ENCODE peak calls at places on chromosomes 6 and 20, in ten cellular contexts. T is CD8-positive, alpha-beta T cell; W is DND-41; I is HepG2; L is heart left ventricle; H is tibial artery; Y is spleen; R is sigmoid colon; E is breast epithelium; N is psoas muscle. J is an unnamed sample. For H3K27me3 and H3K4me1, the result is how much of the 10 kb centered on the place peaks cover.

GRCh38 chr20:44302026-44302669 is 8.9 kb downstream of the FITM2 start:
- DNase-seq in R (no peak), T (no peak), W (no peak), N (no peak), L (no peak), Y (no peak), E (no peak), H (no peak), I (peak), J (peak)

GRCh38 chr20:32465092-32465900 is 107.2 kb downstream of the ASXL1 start:
- DNase-seq in I (peak), H (no peak), R (peak), N (peak), L (peak), W (no peak), Y (peak), T (no peak), E (peak), J (peak)

GRCh38 chr20:56483970-56484369 is 15.5 kb downstream of the RTF2 start:
- DNase-seq in I (no peak), T (no peak), L (no peak), W (no peak), N (no peak), R (no peak), E (no peak), Y (no peak), H (no peak), J (no peak)

GRCh38 chr6:90859056-90859455 is 272.2 kb upstream of the MAP3K7 start:
- DNase-seq in H (no peak), T (no peak), Y (no peak), N (no peak), I (no peak), R (no peak), L (no peak), E (peak), W (no peak), J (no peak)

GRCh38 chr20:55456316-55456940 is 548.9 kb downstream of the CBLN4 start:
- DNase-seq in I (no peak), N (no peak), W (no peak), E (no peak), H (no peak), T (no peak), L (no peak), Y (no peak), R (no peak), J (no peak)

GRCh38 chr6:158834675-158835385 is 15.7 kb upstream of the EZR start:
- DNase-seq in R (peak), H (no peak), L (no peak), E (no peak), I (no peak), T (no peak), N (no peak), Y (peak), W (no peak), J (no peak)

GRCh38 chr6:71977860-71978259 is 91.5 kb downstream of the RIMS1 start:
- DNase-seq in L (no peak), W (no peak), R (no peak), H (no peak), T (no peak), E (no peak), Y (no peak), I (no peak), N (no peak), J (no peak)

GRCh38 chr20:43921227-43921780 is 6.7 kb downstream of the TOX2 start:
- DNase-seq in I (no peak), H (no peak), T (no peak), L (no peak), Y (no peak), R (no peak), W (no peak), E (no peak), N (no peak), J (no peak)

GRCh38 chr6:143742070-143742954 is 64.5 kb downstream of the PHACTR2 start:
- DNase-seq in N (peak), H (no peak), I (no peak), R (no peak), L (no peak), W (no peak), E (no peak), Y (no peak), T (no peak), J (no peak)

GRCh38 chr6:140970485-140970884 is 1162.2 kb upstream of the GJE1 start:
- DNase-seq in L (no peak), T (no peak), E (no peak), W (no peak), R (no peak), I (no peak), N (no peak), Y (no peak), H (no peak), J (no peak)

GRCh38 chr6:12010635-12011275 is 1.4 kb upstream of the HIVEP1 start:
- DNase-seq in Y (peak), H (peak), I (no peak), R (peak), T (no peak), L (peak), E (peak), W (no peak), N (peak), J (peak)

GRCh38 chr6:126873351-126873750 is 245.1 kb upstream of the RSPO3 start:
- DNase-seq in T (no peak), H (no peak), E (no peak), R (no peak), N (no peak), W (no peak), Y (no peak), L (no peak), I (no peak), J (no peak)

GRCh38 chr20:4663553-4663952 is 58.2 kb upstream of the PRND start:
- DNase-seq in Y (no peak), N (no peak), L (no peak), T (no peak), H (no peak), W (no peak), R (no peak), E (no peak), I (no peak), J (no peak)

GRCh38 chr6:19849736-19850135 is 12.6 kb downstream of the ID4 start:
- DNase-seq in Y (no peak), N (no peak), E (no peak), I (no peak), L (no peak), H (no peak), T (no peak), R (no peak), W (no peak), J (no peak)

GRCh38 chr6:33672808-33673207 is 38.7 kb downstream of the UQCC2 start:
- DNase-seq in Y (no peak), I (peak), H (peak), N (peak), W (no peak), E (peak), T (no peak), R (no peak), L (peak), J (peak)

GRCh38 chr6:56835612-56836011 is 119.3 kb upstream of the BEND6 start:
- DNase-seq in R (no peak), T (no peak), I (no peak), L (no peak), W (no peak), H (no peak), E (no peak), N (no peak), Y (no peak), J (no peak)

GRCh38 chr6:133837801-133838349 is 51.0 kb upstream of the TCF21 start:
- DNase-seq in T (peak), H (no peak), N (peak), E (peak), L (peak), Y (peak), I (peak), W (peak), R (no peak), J (peak)

GRCh38 chr6:119344306-119344705 is 5.3 kb downstream of the MAN1A1 start:
- DNase-seq in T (no peak), I (peak), Y (no peak), N (no peak), L (no peak), W (no peak), R (no peak), E (no peak), H (no peak), J (no peak)

GRCh38 chr6:5764401-5764955 is 242.2 kb downstream of the NRN1 start:
- DNase-seq in L (no peak), R (no peak), Y (no peak), N (peak), H (peak), E (no peak), T (no peak), I (no peak), W (no peak), J (no peak)

GRCh38 chr20:25294459-25295385 is 46.8 kb downstream of the PYGB start:
- DNase-seq in T (peak), Y (peak), R (no peak), H (no peak), I (peak), W (peak), L (no peak), N (peak), E (no peak), J (no peak)

GRCh38 chr6:89818977-89819335 is 638 bp downstream of the MDN1 start:
- DNase-seq in L (no peak), Y (no peak), I (peak), E (no peak), T (no peak), N (no peak), W (no peak), R (no peak), H (no peak), J (peak)

GRCh38 chr6:135257641-135258405 is 76.7 kb downstream of the MYB start:
- DNase-seq in E (no peak), N (no peak), Y (no peak), H (no peak), I (no peak), T (no peak), W (no peak), L (no peak), R (no peak), J (no peak)

DNA sequence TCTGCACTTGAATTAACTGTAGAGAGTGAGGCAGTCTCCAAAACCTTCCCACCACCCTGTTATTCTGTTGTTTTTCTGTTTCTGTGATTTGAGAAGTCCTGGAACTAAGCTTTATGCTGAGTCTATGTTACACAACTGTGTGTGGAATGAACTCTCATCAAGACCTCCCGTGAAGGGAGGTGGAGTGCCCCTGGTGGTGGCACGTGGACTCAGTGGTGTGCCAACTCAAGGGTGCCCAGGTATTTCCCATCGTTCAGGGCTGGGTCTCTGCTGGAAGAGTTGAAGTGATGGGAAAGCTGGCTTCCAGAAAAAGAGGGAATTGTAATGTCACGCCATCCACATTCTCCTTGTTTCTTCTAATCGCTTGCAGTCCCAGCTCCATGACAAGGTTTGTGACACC is 374.2 kb downstream of the SMOC2 start:
- DNase-seq in I (no peak), H (no peak), W (no peak), T (no peak), E (no peak), L (no peak), Y (no peak), N (no peak), R (no peak), J (no peak)
- TF ChIP-seq CTCF in I (peak), H (no peak), W (peak), T (no peak), E (no peak), L (no peak), Y (no peak), N (peak), R (no peak), J (no peak)

GRCh38 chr20:46341374-46342044 is 33.2 kb upstream of the CDH22 start:
- DNase-seq in I (no peak), E (no peak), T (no peak), R (no peak), Y (no peak), W (no peak), L (peak), H (no peak), N (no peak), J (no peak)

GRCh38 chr20:46342045-46342378 is 33.7 kb upstream of the CDH22 start:
- DNase-seq in T (no peak), Y (no peak), E (no peak), I (no peak), W (no peak), L (peak), H (no peak), R (no peak), N (no peak), J (no peak)

GRCh38 chr20:46343358-46344357 is 35.4 kb upstream of the CDH22 start:
- DNase-seq in H (no peak), Y (no peak), T (no peak), W (no peak), I (no peak), L (peak), R (no peak), N (no peak), E (no peak), J (no peak)

GRCh38 chr20:46344488-46345162 is 36.3 kb upstream of the CDH22 start:
- DNase-seq in H (no peak), L (peak), R (no peak), Y (no peak), W (no peak), I (no peak), T (no peak), E (no peak), N (no peak), J (no peak)

DNA sequence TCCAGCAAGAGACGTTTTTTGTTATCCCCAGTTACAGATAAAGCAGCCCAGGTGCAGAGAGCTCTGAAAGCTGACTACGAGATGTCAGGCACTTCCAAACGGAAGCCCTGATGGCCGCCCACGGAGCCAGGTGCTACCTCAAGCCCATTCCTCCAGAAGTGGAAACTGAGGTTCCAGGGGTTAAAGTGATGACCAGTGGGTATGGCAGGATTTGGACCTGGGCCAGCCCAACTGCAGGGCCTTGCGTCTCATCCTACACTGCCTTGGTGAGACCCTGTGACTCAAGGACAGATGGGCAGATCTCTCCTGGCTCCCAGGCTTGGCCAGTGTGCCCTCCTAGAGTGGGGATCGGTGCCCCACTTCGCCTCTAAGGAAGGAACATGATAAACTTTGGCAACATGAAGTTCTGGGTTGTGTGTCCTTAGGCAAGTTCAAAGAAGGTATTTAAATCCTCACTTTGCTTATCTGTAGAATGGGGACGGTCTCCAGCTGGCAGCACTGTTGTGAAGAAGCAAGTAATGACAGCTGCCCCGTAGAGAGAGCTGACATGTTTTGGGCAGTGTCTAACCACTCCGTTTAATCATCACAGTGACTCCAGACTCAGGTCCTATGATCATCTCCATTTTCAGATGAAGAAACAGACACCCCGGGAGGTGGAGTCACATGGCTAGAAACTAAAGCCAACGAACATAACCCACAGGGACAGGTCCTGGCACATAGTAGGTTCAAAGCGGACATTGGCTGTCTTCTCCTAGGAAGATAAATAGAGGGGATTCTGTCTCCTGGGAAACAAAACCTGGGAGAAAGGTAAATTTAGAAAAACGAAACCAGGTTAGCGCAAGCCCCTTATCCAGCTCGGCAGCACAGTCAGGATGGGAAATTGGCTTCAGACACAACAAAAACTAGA is 34.4 kb upstream of the CDH22 start:
- DNase-seq in W (no peak), L (peak), N (no peak), T (no peak), R (no peak), Y (no peak), I (no peak), H (no peak), E (no peak), J (no peak)
- H3K27me3 ChIP-seq in W (under half), L (under half), N (under half), T (under half), R (under half), Y (under half), I (under half), H (half or more), E (under half), J (under half)

GRCh38 chr6:157632821-157633220 is 190.2 kb upstream of the SNX9 start:
- DNase-seq in I (no peak), Y (no peak), N (no peak), W (no peak), E (no peak), L (no peak), R (peak), T (no peak), H (no peak), J (no peak)

GRCh38 chr6:157634566-157634965 is 188.5 kb upstream of the SNX9 start:
- DNase-seq in E (no peak), W (no peak), R (peak), N (no peak), H (no peak), T (no peak), L (no peak), Y (no peak), I (no peak), J (no peak)

GRCh38 chr6:157637941-157638340 is 185.1 kb upstream of the SNX9 start:
- DNase-seq in E (no peak), H (peak), Y (no peak), R (peak), I (no peak), T (no peak), N (no peak), W (no peak), L (no peak), J (no peak)

GRCh38 chr6:157637516-157637915 is 185.5 kb upstream of the SNX9 start:
- DNase-seq in E (no peak), L (no peak), N (no peak), W (no peak), R (no peak), T (no peak), H (no peak), I (no peak), Y (no peak), J (no peak)

GRCh38 chr6:157635388-157636244 is 187.4 kb upstream of the SNX9 start:
- DNase-seq in H (no peak), N (no peak), W (no peak), Y (no peak), L (no peak), E (no peak), I (no peak), T (no peak), R (peak), J (no peak)
- H3K4me1 ChIP-seq in H (under half), N (under half), W (under half), Y (under half), L (under half), E (under half), I (under half), T (under half), R (under half), J (under half)

GRCh38 chr6:113184291-113184690 is 672.9 kb upstream of the MARCKS start:
- DNase-seq in W (no peak), I (no peak), L (no peak), N (no peak), R (no peak), Y (no peak), E (no peak), H (no peak), T (no peak), J (no peak)
- TF ChIP-seq CTCF in W (no peak), I (no peak), L (no peak), N (no peak), R (no peak), Y (no peak), E (no peak), H (no peak), T (no peak), J (no peak)

GRCh38 chr6:108179741-108180140 is 13.9 kb downstream of the NR2E1 start:
- DNase-seq in N (no peak), I (no peak), W (no peak), H (no peak), L (no peak), E (no peak), R (no peak), T (no peak), Y (no peak), J (no peak)
- H3K27me3 ChIP-seq in N (under half), I (under half), W (under half), H (half or more), L (half or more), E (under half), R (under half), T (under half), Y (under half), J (under half)

GRCh38 chr6:125816828-125817280 is 26.1 kb downstream of the NCOA7 start:
- DNase-seq in I (no peak), Y (no peak), E (no peak), W (no peak), R (no peak), N (no peak), L (no peak), H (no peak), T (no peak), J (no peak)

GRCh38 chr6:125815050-125815910 is 24.5 kb downstream of the NCOA7 start:
- DNase-seq in L (no peak), W (no peak), E (no peak), R (no peak), T (no peak), N (no peak), I (no peak), Y (no peak), H (no peak), J (no peak)

GRCh38 chr6:125818659-125819297 is 28.0 kb downstream of the NCOA7 start:
- DNase-seq in I (no peak), R (no peak), E (no peak), H (no peak), T (no peak), N (no peak), Y (no peak), L (no peak), W (no peak), J (no peak)

GRCh38 chr6:125819927-125820326 is 29.2 kb downstream of the NCOA7 start:
- DNase-seq in H (no peak), R (no peak), N (no peak), L (no peak), Y (no peak), I (no peak), W (no peak), T (no peak), E (no peak), J (no peak)

DNA sequence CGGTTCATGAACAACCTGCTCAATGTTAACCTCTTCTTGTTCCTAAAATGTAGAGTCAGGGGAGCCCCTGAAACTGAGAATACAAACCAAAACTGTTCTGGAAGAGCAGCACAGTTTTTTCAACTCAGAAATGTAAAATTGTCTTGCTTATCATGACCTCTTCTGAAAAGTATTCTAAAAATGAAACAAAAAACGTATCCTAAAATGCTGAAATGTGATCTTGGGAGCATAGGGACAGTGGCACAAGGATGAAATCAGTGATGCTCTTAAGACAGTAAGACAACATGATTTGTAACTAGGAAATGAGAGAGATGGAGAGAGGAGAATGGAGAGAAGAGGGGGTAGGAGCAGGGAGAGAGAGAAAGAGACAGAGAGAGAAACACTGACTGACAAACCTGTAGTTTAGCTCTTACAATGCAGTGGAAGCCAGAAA is 27.5 kb downstream of the NCOA7 start:
- DNase-seq in I (no peak), H (no peak), R (no peak), Y (no peak), W (no peak), E (no peak), L (no peak), T (no peak), N (no peak), J (no peak)
- H3K4me1 ChIP-seq in I (half or more), H (under half), R (under half), Y (half or more), W (under half), E (under half), L (under half), T (under half), N (under half), J (under half)

DNA sequence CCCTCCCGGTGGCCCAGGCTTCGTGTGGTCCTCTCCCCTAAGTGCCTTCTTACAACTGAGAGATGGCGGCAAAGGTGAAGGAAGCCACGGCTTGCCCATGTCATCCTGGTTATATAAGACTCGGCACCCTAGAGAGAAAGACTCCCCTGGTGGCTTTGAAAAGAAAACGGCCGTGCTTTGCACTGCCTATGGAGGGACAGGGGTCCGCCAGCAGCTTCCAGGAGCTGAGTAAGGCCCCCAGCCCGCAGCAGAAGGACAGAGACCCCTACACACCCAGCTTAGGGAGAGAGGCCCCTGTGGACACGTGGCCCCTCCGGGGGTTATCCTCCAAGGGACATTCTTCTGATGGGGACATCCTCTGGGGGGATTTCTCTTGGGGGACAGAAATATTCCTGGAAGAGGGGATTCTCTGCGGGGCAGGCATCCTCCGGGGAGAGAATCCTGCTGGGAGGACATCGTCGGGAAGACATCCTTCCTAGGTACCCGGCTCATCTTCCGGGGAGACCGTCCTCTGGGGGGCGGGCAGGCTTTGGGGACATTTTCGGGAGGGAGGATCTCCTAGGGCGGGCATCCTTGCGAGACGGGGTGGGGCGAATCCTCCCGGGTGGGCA is 509 bp upstream of the OGFR start:
- DNase-seq in Y (peak), H (no peak), N (no peak), T (peak), W (no peak), L (no peak), I (peak), E (no peak), R (no peak), J (no peak)
- TF ChIP-seq CTCF in Y (no peak), H (no peak), N (no peak), T (peak), W (peak), L (no peak), I (peak), E (no peak), R (peak), J (no peak)

GRCh38 chr6:1409774-1410465 is 20.5 kb downstream of the FOXF2 start:
- DNase-seq in Y (no peak), E (no peak), I (no peak), W (no peak), N (no peak), T (no peak), L (peak), H (no peak), R (no peak), J (no peak)
- H3K27me3 ChIP-seq in Y (under half), E (under half), I (under half), W (under half), N (under half), T (under half), L (under half), H (under half), R (under half), J (under half)

J was measured in lung.